ENCODE peak calls at places on chromosomes 3 and 15, in six cellular contexts. G, A, T, W, B and K are unnamed samples.

GRCh38 chr3:58630081-58630709 is 36.4 kb downstream of the FAM3D start:
- DNase-seq in W (peak), A (peak), T (peak), B (peak), G (peak), K (peak)

GRCh38 chr3:51937611-51938450 is 3.9 kb downstream of the RRP9 start:
- DNase-seq in W (no peak), G (no peak), T (no peak), A (no peak), B (no peak), K (no peak)

GRCh38 chr3:37441689-37442088 is 267.3 kb upstream of the LRRFIP2 start:
- DNase-seq in G (no peak), B (no peak), T (no peak), W (no peak), A (no peak), K (no peak)

GRCh38 chr15:34855397-34855796 is 60.0 kb upstream of the ACTC1 start:
- DNase-seq in B (no peak), W (no peak), G (peak), T (no peak), A (peak), K (no peak)

GRCh38 chr3:195102609-195103467 is 168.1 kb downstream of the XXYLT1 start:
- DNase-seq in B (no peak), A (no peak), W (peak), T (no peak), G (peak), K (no peak)

GRCh38 chr15:39934415-39935044 is 615 bp downstream of the EIF2AK4 start:
- DNase-seq in T (no peak), A (no peak), B (no peak), W (no peak), G (peak), K (no peak)

GRCh38 chr15:30901889-30902288 is 1.8 kb upstream of the FAN1 start:
- DNase-seq in W (no peak), G (no peak), A (no peak), T (no peak), B (no peak), K (no peak)

GRCh38 chr3:33181229-33181628 is 37.4 kb downstream of the SUSD5 start:
- DNase-seq in B (no peak), T (no peak), A (no peak), W (no peak), G (no peak), K (no peak)

GRCh38 chr15:63392355-63393009 is 10.8 kb upstream of the CA12 start:
- DNase-seq in W (no peak), B (no peak), A (no peak), T (no peak), G (no peak), K (no peak)

GRCh38 chr3:44825264-44825925 is 36.3 kb upstream of the TMEM42 start:
- DNase-seq in B (no peak), W (no peak), G (no peak), T (no peak), A (no peak), K (no peak)

GRCh38 chr3:124041553-124041952 is 49.6 kb upstream of the ROPN1 start:
- DNase-seq in W (no peak), A (no peak), G (no peak), B (no peak), T (no peak), K (no peak)

GRCh38 chr3:76122007-76122406 is 336.7 kb upstream of the ZNF717 start:
- DNase-seq in G (no peak), W (no peak), A (no peak), B (no peak), T (no peak), K (no peak)

GRCh38 chr3:89276116-89276515 is 168.7 kb downstream of the EPHA3 start:
- DNase-seq in G (no peak), T (no peak), W (no peak), B (no peak), A (no peak), K (no peak)

GRCh38 chr15:55322452-55322851 is 3.4 kb downstream of the PIGB start:
- DNase-seq in T (no peak), A (no peak), B (no peak), W (no peak), G (no peak), K (no peak)